ENCODE peak calls at places on chromosomes 6 and 20, in nine cellular contexts. O is foreskin fibroblast; W is ascending aorta; E is GDM1; V is neural crest cell; Z is stimulated activated CD4-positive, alpha-beta T cell treated with anti-CD3 and anti-CD28 coated beads, Interleukin-4, amount 100 ng/mL, for 24 hours; U is CD8-positive, alpha-beta T cell; J is occipital lobe; C is AML-193. F is an unnamed sample.

GRCh38 chr20:34643919-34644318 is 33.0 kb downstream of the PIGU start:
- DNase-seq in O (peak), W (no peak), E (no peak), V (no peak), Z (no peak), U (no peak), J (no peak), C (peak), F (no peak)

GRCh38 chr20:20211274-20211987 is 156.5 kb upstream of the INSM1 start:
- DNase-seq in O (no peak), W (no peak), E (no peak), V (no peak), Z (no peak), U (no peak), J (no peak), C (no peak), F (no peak)

GRCh38 chr6:141833001-141833655 is 299.6 kb upstream of the GJE1 start:
- DNase-seq in O (no peak), W (no peak), E (no peak), V (no peak), Z (no peak), U (no peak), J (no peak), C (no peak), F (no peak)

GRCh38 chr20:51305316-51306052 is 237.0 kb downstream of the NFATC2 start:
- DNase-seq in O (no peak), W (no peak), E (no peak), V (no peak), Z (no peak), U (no peak), J (no peak), C (no peak), F (no peak)

GRCh38 chr20:43533060-43533459 is 25.6 kb downstream of the L3MBTL1 start:
- DNase-seq in O (peak), W (no peak), E (no peak), V (no peak), Z (no peak), U (no peak), J (no peak), C (no peak), F (no peak)

GRCh38 chr6:41728073-41728936 is 7.1 kb downstream of the TFEB start:
- DNase-seq in O (no peak), W (no peak), E (no peak), V (no peak), Z (no peak), U (no peak), J (peak), C (no peak), F (no peak)

GRCh38 chr20:44772636-44773035 is 27.0 kb downstream of the KCNK15 start:
- DNase-seq in O (no peak), W (no peak), E (no peak), V (no peak), Z (no peak), U (no peak), J (no peak), C (no peak), F (no peak)

GRCh38 chr6:25844518-25844917 is 12.7 kb upstream of the SLC17A1 start:
- DNase-seq in O (no peak), W (no peak), E (no peak), V (no peak), Z (no peak), U (no peak), J (no peak), C (no peak), F (no peak)

GRCh38 chr6:5701086-5701661 is 305.6 kb downstream of the NRN1 start:
- DNase-seq in O (no peak), W (no peak), E (no peak), V (no peak), Z (no peak), U (no peak), J (no peak), C (no peak), F (no peak)

GRCh38 chr6:26328265-26328844 is 36.6 kb upstream of the BTN3A2 start:
- DNase-seq in O (peak), W (no peak), E (no peak), V (no peak), Z (no peak), U (no peak), J (no peak), C (no peak), F (no peak)

GRCh38 chr6:170441316-170441715 is 111.8 kb downstream of the PSMB1 start:
- DNase-seq in O (peak), W (no peak), E (no peak), V (no peak), Z (no peak), U (no peak), J (no peak), C (no peak), F (no peak)

GRCh38 chr6:21053612-21054011 is 519.4 kb downstream of the CDKAL1 start:
- DNase-seq in O (peak), W (no peak), E (no peak), V (no peak), Z (no peak), U (no peak), J (no peak), C (no peak), F (no peak)

GRCh38 chr6:3329491-3330051 is 70.8 kb downstream of the PSMG4 start:
- DNase-seq in O (no peak), W (no peak), E (no peak), V (no peak), Z (no peak), U (no peak), J (no peak), C (no peak), F (no peak)

GRCh38 chr6:83615025-83615999 is 93.6 kb downstream of the SNAP91 start:
- DNase-seq in O (peak), W (no peak), E (no peak), V (peak), Z (no peak), U (no peak), J (no peak), C (peak), F (no peak)

GRCh38 chr20:54152227-54153040 is 21.4 kb downstream of the CYP24A1 start:
- DNase-seq in O (no peak), W (no peak), E (no peak), V (no peak), Z (no peak), U (no peak), J (no peak), C (no peak), F (no peak)

GRCh38 chr20:51354191-51354768 is 188.2 kb downstream of the NFATC2 start:
- DNase-seq in O (peak), W (no peak), E (no peak), V (no peak), Z (no peak), U (no peak), J (no peak), C (no peak), F (no peak)

GRCh38 chr6:20159781-20160540 is 52.3 kb downstream of the MBOAT1 start:
- DNase-seq in O (peak), W (no peak), E (no peak), V (no peak), Z (no peak), U (no peak), J (no peak), C (no peak), F (no peak)

GRCh38 chr6:130788954-130789353 is 38.3 kb upstream of the SMLR1 start:
- DNase-seq in O (no peak), W (no peak), E (no peak), V (no peak), Z (no peak), U (no peak), J (no peak), C (no peak), F (no peak)

GRCh38 chr6:112877134-112878100 is 530.3 kb downstream of the RFPL4B start:
- DNase-seq in O (peak), W (no peak), E (no peak), V (no peak), Z (no peak), U (no peak), J (no peak), C (no peak), F (no peak)

GRCh38 chr6:73058736-73059135 is 166.6 kb downstream of the KHDC1L start:
- DNase-seq in O (no peak), W (no peak), E (no peak), V (no peak), Z (no peak), U (no peak), J (no peak), C (no peak), F (no peak)

GRCh38 chr20:36728986-36729385 is 16.9 kb downstream of the NDRG3 start:
- DNase-seq in O (peak), W (no peak), E (peak), V (no peak), Z (peak), U (no peak), J (no peak), C (no peak), F (no peak)

GRCh38 chr6:157708933-157709332 is 114.1 kb upstream of the SNX9 start:
- DNase-seq in O (no peak), W (no peak), E (no peak), V (no peak), Z (no peak), U (no peak), J (no peak), C (no peak), F (no peak)

GRCh38 chr6:158630944-158631616 is 13.5 kb downstream of the DYNLT1 start:
- DNase-seq in O (peak), W (no peak), E (no peak), V (no peak), Z (no peak), U (no peak), J (no peak), C (no peak), F (no peak)

GRCh38 chr6:133707456-133707855 is 181.5 kb upstream of the TCF21 start:
- DNase-seq in O (peak), W (no peak), E (peak), V (no peak), Z (no peak), U (no peak), J (peak), C (peak), F (no peak)

GRCh38 chr6:42440027-42440426 is 11.7 kb downstream of the TRERF1 start:
- DNase-seq in O (no peak), W (no peak), E (no peak), V (no peak), Z (no peak), U (no peak), J (no peak), C (no peak), F (no peak)

GRCh38 chr6:139699335-139699734 is 324.9 kb upstream of the CITED2 start:
- DNase-seq in O (peak), W (no peak), E (no peak), V (no peak), Z (no peak), U (no peak), J (no peak), C (no peak), F (no peak)

GRCh38 chr20:48629960-48630315 is 197.9 kb downstream of the PREX1 start:
- DNase-seq in O (no peak), W (no peak), E (no peak), V (no peak), Z (no peak), U (no peak), J (no peak), C (no peak), F (no peak)

GRCh38 chr6:42451595-42452170 is at the start of gene TRERF1:
- DNase-seq in O (peak), W (no peak), E (peak), V (peak), Z (peak), U (peak), J (peak), C (peak), F (peak)

GRCh38 chr20:10306440-10307358 is 88.1 kb downstream of the SNAP25 start:
- DNase-seq in O (peak), W (no peak), E (no peak), V (no peak), Z (no peak), U (no peak), J (no peak), C (peak), F (no peak)

GRCh38 chr6:142845624-142846458 is 99.1 kb downstream of the HIVEP2 start:
- DNase-seq in O (peak), W (peak), E (no peak), V (peak), Z (peak), U (peak), J (peak), C (no peak), F (peak)

GRCh38 chr20:50311308-50312001 is 120.8 kb downstream of the CEBPB start:
- DNase-seq in O (no peak), W (no peak), E (no peak), V (no peak), Z (no peak), U (no peak), J (no peak), C (no peak), F (no peak)

GRCh38 chr20:48734104-48734749 is 93.6 kb downstream of the PREX1 start:
- DNase-seq in O (peak), W (no peak), E (no peak), V (no peak), Z (no peak), U (no peak), J (no peak), C (no peak), F (no peak)

GRCh38 chr20:16530201-16530681 is 43.0 kb downstream of the KIF16B start:
- DNase-seq in O (peak), W (no peak), E (no peak), V (no peak), Z (no peak), U (no peak), J (no peak), C (no peak), F (no peak)

GRCh38 chr20:2340823-2341222 is 39.9 kb upstream of the TGM6 start:
- DNase-seq in O (no peak), W (no peak), E (no peak), V (no peak), Z (no peak), U (no peak), J (no peak), C (no peak), F (no peak)

GRCh38 chr6:82608777-82609176 is 245.2 kb downstream of the TPBG start:
- DNase-seq in O (no peak), W (no peak), E (no peak), V (no peak), Z (no peak), U (no peak), J (no peak), C (no peak), F (no peak)

GRCh38 chr6:114009192-114009591 is 38.2 kb upstream of the HDAC2 start:
- DNase-seq in O (no peak), W (no peak), E (no peak), V (no peak), Z (no peak), U (no peak), J (no peak), C (no peak), F (no peak)